ENCODE peak calls at places on chromosomes 12 and 14, in ten cellular contexts. One of them, this sample, is unnamed.

GRCh38 chr12:15364221-15365170 is 42.2 kb downstream of the PTPRO start:
- DNase-seq in erythroblast: no peak
- DNase-seq in A549: no peak
- DNase-seq in adrenal gland: no peak
- DNase-seq in esophagus squamous epithelium: no peak
- DNase-seq in tibial nerve: no peak
- DNase-seq in heart left ventricle: no peak
- DNase-seq in GM12892: no peak
- DNase-seq in lower leg skin: no peak
- DNase-seq in endothelial cell of umbilical vein: no peak
- DNase-seq in this sample: no peak

GRCh38 chr12:30136661-30137060 is 352.9 kb upstream of the TMTC1 start:
- DNase-seq in GM12892: no peak
- DNase-seq in tibial nerve: no peak
- DNase-seq in heart left ventricle: no peak
- DNase-seq in A549: no peak
- DNase-seq in endothelial cell of umbilical vein: no peak
- DNase-seq in lower leg skin: no peak
- DNase-seq in erythroblast: no peak
- DNase-seq in esophagus squamous epithelium: no peak
- DNase-seq in adrenal gland: no peak
- DNase-seq in this sample: no peak

GRCh38 chr14:69529563-69529962 is 45.0 kb downstream of the PLEKHD1 start:
- DNase-seq in heart left ventricle: no peak
- DNase-seq in erythroblast: no peak
- DNase-seq in tibial nerve: no peak
- DNase-seq in A549: no peak
- DNase-seq in esophagus squamous epithelium: no peak
- DNase-seq in endothelial cell of umbilical vein: no peak
- DNase-seq in lower leg skin: no peak
- DNase-seq in GM12892: no peak
- DNase-seq in adrenal gland: no peak
- DNase-seq in this sample: peak; percentile 15

GRCh38 chr14:85634205-85634604 is 104.3 kb downstream of the FLRT2 start:
- DNase-seq in esophagus squamous epithelium: no peak
- DNase-seq in endothelial cell of umbilical vein: peak; percentile 20
- DNase-seq in heart left ventricle: no peak
- DNase-seq in GM12892: no peak
- DNase-seq in adrenal gland: no peak
- DNase-seq in lower leg skin: no peak
- DNase-seq in erythroblast: no peak
- DNase-seq in A549: no peak
- DNase-seq in tibial nerve: no peak
- DNase-seq in this sample: no peak

GRCh38 chr12:102933168-102933567 is 16.1 kb upstream of the PAH start:
- DNase-seq in A549: no peak
- DNase-seq in GM12892: no peak
- DNase-seq in heart left ventricle: no peak
- DNase-seq in tibial nerve: no peak
- DNase-seq in adrenal gland: no peak
- DNase-seq in esophagus squamous epithelium: no peak
- DNase-seq in lower leg skin: no peak
- DNase-seq in erythroblast: no peak
- DNase-seq in endothelial cell of umbilical vein: no peak
- DNase-seq in this sample: no peak

GRCh38 chr12:6180300-6181051 is 19.7 kb upstream of the CD9 start:
- DNase-seq in heart left ventricle: peak; percentile 87
- DNase-seq in GM12892: no peak
- DNase-seq in lower leg skin: no peak
- DNase-seq in A549: peak; percentile 43
- DNase-seq in esophagus squamous epithelium: no peak
- DNase-seq in erythroblast: no peak
- DNase-seq in tibial nerve: peak; percentile 67
- DNase-seq in endothelial cell of umbilical vein: peak; percentile 91
- DNase-seq in adrenal gland: peak; percentile 73
- DNase-seq in this sample: peak; percentile 89

GRCh38 chr14:103141117-103141796 is 18.0 kb downstream of the TNFAIP2 start:
- DNase-seq in heart left ventricle: no peak
- DNase-seq in endothelial cell of umbilical vein: peak; percentile 41
- DNase-seq in adrenal gland: peak; percentile 73
- DNase-seq in erythroblast: peak; percentile 45
- DNase-seq in lower leg skin: no peak
- DNase-seq in esophagus squamous epithelium: no peak
- DNase-seq in tibial nerve: no peak
- DNase-seq in GM12892: no peak
- DNase-seq in A549: peak; percentile 78
- DNase-seq in this sample: no peak

GRCh38 chr12:100445081-100445481 is 28.6 kb upstream of the NR1H4 start:
- DNase-seq in A549: peak; percentile 17
- DNase-seq in tibial nerve: no peak
- DNase-seq in erythroblast: no peak
- DNase-seq in lower leg skin: no peak
- DNase-seq in esophagus squamous epithelium: no peak
- DNase-seq in heart left ventricle: no peak
- DNase-seq in adrenal gland: no peak
- DNase-seq in GM12892: no peak
- DNase-seq in endothelial cell of umbilical vein: no peak
- DNase-seq in this sample: peak; percentile 77

GRCh38 chr12:62957233-62957953 is 22.4 kb upstream of the PPM1H start:
- DNase-seq in esophagus squamous epithelium: no peak
- DNase-seq in tibial nerve: no peak
- DNase-seq in erythroblast: no peak
- DNase-seq in endothelial cell of umbilical vein: no peak
- DNase-seq in adrenal gland: no peak
- DNase-seq in lower leg skin: no peak
- DNase-seq in GM12892: no peak
- DNase-seq in heart left ventricle: no peak
- DNase-seq in A549: peak; percentile 21
- DNase-seq in this sample: no peak

GRCh38 chr12:26276709-26277108 is 81.3 kb downstream of the SSPN start:
- DNase-seq in tibial nerve: no peak
- DNase-seq in A549: no peak
- DNase-seq in erythroblast: no peak
- DNase-seq in adrenal gland: no peak
- DNase-seq in GM12892: no peak
- DNase-seq in heart left ventricle: no peak
- DNase-seq in lower leg skin: no peak
- DNase-seq in esophagus squamous epithelium: no peak
- DNase-seq in endothelial cell of umbilical vein: no peak
- DNase-seq in this sample: no peak

GRCh38 chr12:96208346-96208745 is 14.2 kb downstream of the ELK3 start:
- DNase-seq in A549: no peak
- DNase-seq in tibial nerve: no peak
- DNase-seq in GM12892: no peak
- DNase-seq in lower leg skin: no peak
- DNase-seq in erythroblast: no peak
- DNase-seq in esophagus squamous epithelium: no peak
- DNase-seq in heart left ventricle: no peak
- DNase-seq in adrenal gland: no peak
- DNase-seq in endothelial cell of umbilical vein: peak; percentile 75
- DNase-seq in this sample: no peak

GRCh38 chr14:100298551-100299237 is 7.5 kb downstream of the SLC25A29 start:
- DNase-seq in endothelial cell of umbilical vein: no peak
- DNase-seq in esophagus squamous epithelium: no peak
- DNase-seq in GM12892: no peak
- DNase-seq in heart left ventricle: peak; percentile 14
- DNase-seq in erythroblast: no peak
- DNase-seq in lower leg skin: no peak
- DNase-seq in A549: no peak
- DNase-seq in adrenal gland: no peak
- DNase-seq in tibial nerve: no peak
- DNase-seq in this sample: peak; percentile 35
- TF ChIP-seq POLR2A in endothelial cell of umbilical vein: no peak
- TF ChIP-seq POLR2A in esophagus squamous epithelium: no peak
- TF ChIP-seq POLR2A in GM12892: no peak
- TF ChIP-seq POLR2A in heart left ventricle: no peak
- TF ChIP-seq POLR2A in erythroblast: no peak
- TF ChIP-seq POLR2A in lower leg skin: no peak
- TF ChIP-seq POLR2A in A549: no peak
- TF ChIP-seq POLR2A in adrenal gland: no peak
- TF ChIP-seq POLR2A in tibial nerve: no peak
- TF ChIP-seq POLR2A in this sample: no peak

GRCh38 chr12:109778684-109779083 is 54.5 kb downstream of the TRPV4 start:
- DNase-seq in lower leg skin: no peak
- DNase-seq in esophagus squamous epithelium: no peak
- DNase-seq in A549: no peak
- DNase-seq in adrenal gland: no peak
- DNase-seq in GM12892: no peak
- DNase-seq in endothelial cell of umbilical vein: no peak
- DNase-seq in erythroblast: no peak
- DNase-seq in heart left ventricle: no peak
- DNase-seq in tibial nerve: no peak
- DNase-seq in this sample: no peak

GRCh38 chr12:109779382-109779781 is 53.8 kb downstream of the TRPV4 start:
- DNase-seq in esophagus squamous epithelium: no peak
- DNase-seq in A549: peak; percentile 44
- DNase-seq in endothelial cell of umbilical vein: no peak
- DNase-seq in heart left ventricle: no peak
- DNase-seq in lower leg skin: no peak
- DNase-seq in adrenal gland: no peak
- DNase-seq in GM12892: no peak
- DNase-seq in erythroblast: peak; percentile 19
- DNase-seq in tibial nerve: no peak
- DNase-seq in this sample: no peak

GRCh38 chr12:109776624-109777023 is 56.6 kb downstream of the TRPV4 start:
- DNase-seq in tibial nerve: no peak
- DNase-seq in erythroblast: no peak
- DNase-seq in heart left ventricle: no peak
- DNase-seq in endothelial cell of umbilical vein: no peak
- DNase-seq in GM12892: no peak
- DNase-seq in lower leg skin: no peak
- DNase-seq in A549: no peak
- DNase-seq in esophagus squamous epithelium: no peak
- DNase-seq in adrenal gland: no peak
- DNase-seq in this sample: no peak

GRCh38 chr12:109775172-109775881 is 57.9 kb downstream of the TRPV4 start:
- DNase-seq in erythroblast: peak; percentile 76
- DNase-seq in tibial nerve: peak; percentile 68
- DNase-seq in adrenal gland: peak; percentile 78
- DNase-seq in lower leg skin: peak; percentile 66
- DNase-seq in esophagus squamous epithelium: no peak
- DNase-seq in endothelial cell of umbilical vein: peak; percentile 62
- DNase-seq in A549: peak; percentile 70
- DNase-seq in GM12892: peak; percentile 67
- DNase-seq in heart left ventricle: peak; percentile 67
- DNase-seq in this sample: peak; percentile 77

DNA sequence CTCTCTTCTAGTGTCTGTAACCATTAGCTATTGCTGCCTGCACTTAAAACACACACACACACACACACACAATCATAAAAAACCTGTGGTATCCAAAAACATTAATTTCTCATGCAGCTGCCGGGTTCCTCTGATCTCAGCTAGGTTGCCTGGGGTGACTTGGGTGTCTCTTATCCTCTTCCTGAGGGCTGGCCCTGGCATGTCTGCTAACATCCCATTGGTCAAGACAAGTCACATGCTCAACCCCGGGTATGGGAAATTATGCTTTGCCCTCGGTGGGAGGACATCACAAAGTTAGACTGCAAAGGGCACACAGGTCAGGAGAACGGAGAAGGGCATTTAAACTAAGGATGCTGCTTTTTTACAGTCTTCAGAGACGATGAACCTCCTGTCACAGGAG is 55.7 kb downstream of the TRPV4 start:
- DNase-seq in GM12892: peak; percentile 54
- DNase-seq in tibial nerve: no peak
- DNase-seq in esophagus squamous epithelium: no peak
- DNase-seq in heart left ventricle: no peak
- DNase-seq in endothelial cell of umbilical vein: peak; percentile 14
- DNase-seq in erythroblast: peak; percentile 57
- DNase-seq in adrenal gland: peak; percentile 55
- DNase-seq in A549: peak; percentile 66
- DNase-seq in lower leg skin: no peak
- DNase-seq in this sample: peak; percentile 13
- TF ChIP-seq POLR2A in GM12892: no peak
- TF ChIP-seq POLR2A in tibial nerve: no peak
- TF ChIP-seq POLR2A in esophagus squamous epithelium: no peak
- TF ChIP-seq POLR2A in heart left ventricle: no peak
- TF ChIP-seq POLR2A in endothelial cell of umbilical vein: no peak
- TF ChIP-seq POLR2A in erythroblast: no peak
- TF ChIP-seq POLR2A in adrenal gland: no peak
- TF ChIP-seq POLR2A in A549: no peak
- TF ChIP-seq POLR2A in lower leg skin: no peak
- TF ChIP-seq POLR2A in this sample: no peak

GRCh38 chr14:104970231-104971068 is 7.7 kb downstream of the AHNAK2 start:
- DNase-seq in heart left ventricle: peak; percentile 79
- DNase-seq in A549: peak; percentile 90
- DNase-seq in endothelial cell of umbilical vein: peak; percentile 87
- DNase-seq in tibial nerve: peak; percentile 72
- DNase-seq in adrenal gland: no peak
- DNase-seq in erythroblast: no peak
- DNase-seq in esophagus squamous epithelium: peak; percentile 35
- DNase-seq in GM12892: no peak
- DNase-seq in lower leg skin: peak; percentile 91
- DNase-seq in this sample: peak; percentile 54
- TF ChIP-seq POLR2A in heart left ventricle: no peak
- TF ChIP-seq POLR2A in A549: peak; percentile 50
- TF ChIP-seq POLR2A in endothelial cell of umbilical vein: peak; percentile 74
- TF ChIP-seq POLR2A in tibial nerve: no peak
- TF ChIP-seq POLR2A in adrenal gland: no peak
- TF ChIP-seq POLR2A in erythroblast: no peak
- TF ChIP-seq POLR2A in esophagus squamous epithelium: no peak
- TF ChIP-seq POLR2A in GM12892: no peak
- TF ChIP-seq POLR2A in lower leg skin: no peak
- TF ChIP-seq POLR2A in this sample: no peak

GRCh38 chr12:64610660-64611429 is 550 bp downstream of the RASSF3 start:
- DNase-seq in adrenal gland: peak; percentile 65
- DNase-seq in heart left ventricle: peak; percentile 71
- DNase-seq in tibial nerve: peak; percentile 11
- DNase-seq in esophagus squamous epithelium: no peak
- DNase-seq in lower leg skin: peak; percentile 34
- DNase-seq in erythroblast: peak; percentile 62
- DNase-seq in A549: peak; percentile 54
- DNase-seq in endothelial cell of umbilical vein: peak; percentile 55
- DNase-seq in GM12892: peak; percentile 66
- DNase-seq in this sample: peak; percentile 70

GRCh38 chr12:64610092-64610659 is at the start of gene RASSF3:
- DNase-seq in A549: peak; percentile 71
- DNase-seq in heart left ventricle: peak; percentile 82
- DNase-seq in GM12892: peak; percentile 61
- DNase-seq in erythroblast: peak; percentile 60
- DNase-seq in lower leg skin: peak; percentile 44
- DNase-seq in endothelial cell of umbilical vein: peak; percentile 79
- DNase-seq in adrenal gland: peak; percentile 70
- DNase-seq in tibial nerve: peak; percentile 8
- DNase-seq in esophagus squamous epithelium: peak; percentile 17
- DNase-seq in this sample: peak; percentile 85

GRCh38 chr12:64611430-64612286 is 1.4 kb downstream of the RASSF3 start:
- DNase-seq in lower leg skin: peak; percentile 16
- DNase-seq in esophagus squamous epithelium: no peak
- DNase-seq in GM12892: no peak
- DNase-seq in A549: no peak
- DNase-seq in endothelial cell of umbilical vein: peak; percentile 55
- DNase-seq in heart left ventricle: peak; percentile 43
- DNase-seq in adrenal gland: peak; percentile 57
- DNase-seq in erythroblast: peak; percentile 44
- DNase-seq in tibial nerve: peak; percentile 11
- DNase-seq in this sample: peak; percentile 58

GRCh38 chr12:64609543-64610091 is 678 bp upstream of the RASSF3 start:
- DNase-seq in GM12892: no peak
- DNase-seq in erythroblast: peak; percentile 27
- DNase-seq in heart left ventricle: no peak
- DNase-seq in lower leg skin: no peak
- DNase-seq in tibial nerve: no peak
- DNase-seq in A549: peak; percentile 50
- DNase-seq in adrenal gland: no peak
- DNase-seq in endothelial cell of umbilical vein: peak; percentile 75
- DNase-seq in esophagus squamous epithelium: no peak
- DNase-seq in this sample: no peak

GRCh38 chr12:64608901-64609542 is 1.3 kb upstream of the RASSF3 start:
- DNase-seq in tibial nerve: no peak
- DNase-seq in heart left ventricle: no peak
- DNase-seq in A549: peak; percentile 92
- DNase-seq in endothelial cell of umbilical vein: peak; percentile 80
- DNase-seq in lower leg skin: peak; percentile 20
- DNase-seq in esophagus squamous epithelium: no peak
- DNase-seq in GM12892: peak; percentile 41
- DNase-seq in erythroblast: peak; percentile 44
- DNase-seq in adrenal gland: peak; percentile 39
- DNase-seq in this sample: peak; percentile 20
- TF ChIP-seq POLR2A in tibial nerve: no peak
- TF ChIP-seq POLR2A in heart left ventricle: no peak
- TF ChIP-seq POLR2A in A549: peak; percentile 28
- TF ChIP-seq POLR2A in endothelial cell of umbilical vein: peak; percentile 55
- TF ChIP-seq POLR2A in lower leg skin: no peak
- TF ChIP-seq POLR2A in esophagus squamous epithelium: no peak
- TF ChIP-seq POLR2A in GM12892: peak; percentile 65
- TF ChIP-seq POLR2A in erythroblast: no peak
- TF ChIP-seq POLR2A in adrenal gland: no peak
- TF ChIP-seq POLR2A in this sample: no peak